ENCODE peak calls at places on chromosomes 13 and 19, in five cellular contexts. T is H1; V is stimulated activated CD8-positive, alpha-beta memory T cell treated with anti-CD3 and anti-CD28 coated beads, Interleukin-15, amount 100 ng/mL, for 1 hour; N is HEK293T; U is dermis blood vessel endothelial cell. J is an unnamed sample.

GRCh38 chr19:18156841-18157464 is 4.0 kb downstream of the PIK3R2 start:
- DNase-seq in V (no peak), N (peak; percentile 62), U (peak; percentile 92), T (no peak), J (peak; percentile 53)

GRCh38 chr19:6999938-7000732 is 21.1 kb downstream of the MBD3L2B start:
- DNase-seq in V (no peak), T (no peak), N (no peak), U (no peak), J (no peak)

GRCh38 chr13:51764184-51765141 is 39.5 kb downstream of the DHRS12 start:
- DNase-seq in N (no peak), V (peak; percentile 11), U (peak; percentile 75), T (no peak), J (no peak)

GRCh38 chr13:48096670-48097069 is 1.8 kb upstream of the MED4 start:
- DNase-seq in N (no peak), T (no peak), V (no peak), U (no peak), J (no peak)

GRCh38 chr19:7520131-7521051 is 2.0 kb upstream of the MCOLN1 start:
- DNase-seq in T (no peak), U (no peak), V (no peak), N (no peak), J (no peak)

GRCh38 chr19:11256189-11256588 is 6.1 kb downstream of the DOCK6 start:
- DNase-seq in N (no peak), U (peak; percentile 50), V (no peak), T (no peak), J (no peak)

GRCh38 chr19:55106591-55106990 is 10.8 kb downstream of the PPP1R12C start:
- DNase-seq in T (no peak), U (no peak), V (no peak), N (no peak), J (no peak)

GRCh38 chr13:111436446-111436845 is 116.0 kb downstream of the TEX29 start:
- DNase-seq in T (no peak), V (no peak), U (no peak), N (no peak), J (no peak)

GRCh38 chr19:21677696-21678418 is 89.5 kb downstream of the ZNF100 start:
- DNase-seq in N (no peak), U (no peak), V (no peak), T (no peak), J (no peak)

GRCh38 chr13:86109107-86109506 is 309.9 kb upstream of the SLITRK6 start:
- DNase-seq in N (no peak), T (no peak), U (no peak), V (no peak), J (no peak)

GRCh38 chr13:112219753-112220152 is 152.8 kb downstream of the SOX1 start:
- DNase-seq in U (no peak), V (no peak), N (no peak), T (no peak), J (no peak)

GRCh38 chr19:3585301-3586123 is at the start of gene GIPC3:
- DNase-seq in V (no peak), U (no peak), T (peak; percentile 70), N (no peak), J (no peak)

GRCh38 chr13:99661791-99662190 is 160.5 kb downstream of the TM9SF2 start:
- DNase-seq in U (no peak), V (no peak), T (peak; percentile 67), N (no peak), J (no peak)

GRCh38 chr19:35030257-35031071 is at the start of gene SCN1B:
- DNase-seq in N (peak; percentile 75), T (peak; percentile 78), U (peak; percentile 73), V (peak; percentile 25), J (no peak)

GRCh38 chr13:64529874-64530485 is 2700.2 kb downstream of the PCDH9 start:
- DNase-seq in V (no peak), T (peak; percentile 52), N (peak; percentile 74), U (peak; percentile 14), J (peak; percentile 15)

GRCh38 chr13:39956036-39956435 is 300.6 kb downstream of the COG6 start:
- DNase-seq in N (no peak), V (peak; percentile 4), T (no peak), U (no peak), J (no peak)

GRCh38 chr13:94322925-94323324 is 156.6 kb downstream of the DCT start:
- DNase-seq in U (no peak), T (no peak), N (no peak), V (no peak), J (no peak)

GRCh38 chr13:32261567-32261966 is 53.6 kb downstream of the ZAR1L start:
- DNase-seq in N (no peak), T (no peak), U (peak; percentile 99), V (no peak), J (no peak)

GRCh38 chr19:43596842-43597461 is 557 bp downstream of the ZNF576 start:
- DNase-seq in N (no peak), U (peak; percentile 10), T (no peak), V (no peak), J (no peak)